ENCODE peak calls at places on chromosome 7, in five cellular contexts. D, H, G, Q and Y are unnamed samples.

GRCh38 chr7:2405601-2406345 is 2.4 kb downstream of the CHST12 start:
- DNase-seq in D (no peak), H (no peak), G (peak; percentile 89), Q (peak; percentile 61), Y (no peak)

GRCh38 chr7:120867932-120868331 is 10.0 kb upstream of the TSPAN12 start:
- DNase-seq in D (no peak), H (no peak), G (no peak), Q (no peak), Y (no peak)

GRCh38 chr7:18202315-18203045 is 174.8 kb upstream of the PRPS1L1 start:
- DNase-seq in D (no peak), H (no peak), G (no peak), Q (no peak), Y (no peak)

GRCh38 chr7:30351274-30351673 is 66.9 kb downstream of the ZNRF2 start:
- DNase-seq in D (no peak), H (no peak), G (no peak), Q (no peak), Y (no peak)

GRCh38 chr7:79176859-79177477 is 276.5 kb downstream of the MAGI2 start:
- DNase-seq in D (peak; percentile 10), H (peak; percentile 23), G (no peak), Q (no peak), Y (peak; percentile 24)

GRCh38 chr7:2151801-2152612 is 80.7 kb downstream of the MAD1L1 start:
- DNase-seq in D (no peak), H (peak; percentile 81), G (no peak), Q (no peak), Y (no peak)

GRCh38 chr7:55207423-55207822 is 157.7 kb upstream of the LANCL2 start:
- DNase-seq in D (no peak), H (no peak), G (no peak), Q (no peak), Y (no peak)

GRCh38 chr7:20783716-20784310 is 2.9 kb downstream of the SP8 start:
- DNase-seq in D (no peak), H (peak; percentile 69), G (no peak), Q (no peak), Y (no peak)

GRCh38 chr7:159007308-159008054 is 137.2 kb downstream of the VIPR2 start:
- DNase-seq in D (no peak), H (no peak), G (no peak), Q (no peak), Y (no peak)

GRCh38 chr7:1693419-1693990 is 23.4 kb downstream of the ELFN1 start:
- DNase-seq in D (no peak), H (peak; percentile 34), G (no peak), Q (no peak), Y (no peak)

GRCh38 chr7:14336256-14336655 is 346.8 kb upstream of the ETV1 start:
- DNase-seq in D (no peak), H (no peak), G (no peak), Q (no peak), Y (no peak)

GRCh38 chr7:112990619-112991018 is 96.0 kb downstream of the GPR85 start:
- DNase-seq in D (no peak), H (no peak), G (no peak), Q (no peak), Y (no peak)

GRCh38 chr7:39650676-39651075 is 27.3 kb downstream of the RALA start:
- DNase-seq in D (no peak), H (no peak), G (no peak), Q (no peak), Y (no peak)

GRCh38 chr7:148697256-148697841 is 1.4 kb upstream of the CUL1 start:
- DNase-seq in D (no peak), H (peak; percentile 55), G (no peak), Q (peak; percentile 40), Y (no peak)

GRCh38 chr7:158706273-158706704 is 1.7 kb upstream of the NCAPG2 start:
- DNase-seq in D (no peak), H (no peak), G (no peak), Q (peak; percentile 75), Y (no peak)

GRCh38 chr7:22598318-22598717 is 98.3 kb upstream of the STEAP1B start:
- DNase-seq in D (no peak), H (no peak), G (no peak), Q (no peak), Y (no peak)

GRCh38 chr7:33757050-33757449 is 148.3 kb upstream of the BMPER start:
- DNase-seq in D (no peak), H (no peak), G (no peak), Q (no peak), Y (no peak)

GRCh38 chr7:93043393-93043985 is 74.3 kb downstream of the SAMD9 start:
- DNase-seq in D (no peak), H (peak; percentile 80), G (no peak), Q (no peak), Y (peak; percentile 32)

GRCh38 chr7:25858562-25859411 is 293.2 kb upstream of the NFE2L3 start:
- DNase-seq in D (no peak), H (no peak), G (no peak), Q (no peak), Y (no peak)

GRCh38 chr7:69751026-69751425 is 152.8 kb downstream of the AUTS2 start:
- DNase-seq in D (no peak), H (no peak), G (no peak), Q (no peak), Y (no peak)

GRCh38 chr7:110317699-110318265 is 773.1 kb upstream of the LRRN3 start:
- DNase-seq in D (peak; percentile 14), H (no peak), G (no peak), Q (no peak), Y (peak; percentile 1)

GRCh38 chr7:151434549-151434948 is 5.4 kb downstream of the CRYGN start:
- DNase-seq in D (no peak), H (no peak), G (no peak), Q (no peak), Y (no peak)

GRCh38 chr7:30923774-30924413 is 12.2 kb downstream of the AQP1 start:
- DNase-seq in D (no peak), H (peak; percentile 17), G (no peak), Q (no peak), Y (no peak)

GRCh38 chr7:2529161-2530075 is 9.8 kb downstream of the LFNG start:
- DNase-seq in D (no peak), H (no peak), G (no peak), Q (no peak), Y (no peak)

GRCh38 chr7:102395958-102396709 is at the start of gene PRKRIP1:
- DNase-seq in D (peak; percentile 81), H (peak; percentile 95), G (peak; percentile 96), Q (peak; percentile 87), Y (peak; percentile 82)

GRCh38 chr7:158804335-158804734 is 25.0 kb downstream of the ESYT2 start:
- DNase-seq in D (no peak), H (no peak), G (no peak), Q (no peak), Y (no peak)

GRCh38 chr7:127809285-127809702 is 157.3 kb downstream of the SND1 start:
- DNase-seq in D (no peak), H (peak; percentile 54), G (no peak), Q (peak; percentile 58), Y (no peak)

GRCh38 chr7:131895541-131896173 is 339.2 kb upstream of the PODXL start:
- DNase-seq in D (no peak), H (no peak), G (no peak), Q (no peak), Y (peak; percentile 78)

GRCh38 chr7:46859963-46860475 is 721.9 kb downstream of the TNS3 start:
- DNase-seq in D (no peak), H (no peak), G (no peak), Q (no peak), Y (no peak)

GRCh38 chr7:129146237-129146979 is 1.9 kb downstream of the TSPAN33 start:
- DNase-seq in D (no peak), H (no peak), G (peak; percentile 88), Q (no peak), Y (no peak)

GRCh38 chr7:40572810-40573470 is 438.1 kb downstream of the SUGCT start:
- DNase-seq in D (no peak), H (no peak), G (no peak), Q (no peak), Y (no peak)

GRCh38 chr7:95686109-95686508 is 86.2 kb upstream of the DYNC1I1 start:
- DNase-seq in D (peak; percentile 40), H (peak; percentile 35), G (no peak), Q (no peak), Y (peak; percentile 54)

GRCh38 chr7:27048438-27048837 is 47.4 kb downstream of the HOXA1 start:
- DNase-seq in D (no peak), H (peak; percentile 11), G (no peak), Q (no peak), Y (no peak)
- TF ChIP-seq ZBTB33 in D (no peak), H (no peak), G (no peak), Q (no peak), Y (no peak)

GRCh38 chr7:28958946-28959417 is 852 bp upstream of the TRIL start:
- DNase-seq in D (no peak), H (no peak), G (no peak), Q (no peak), Y (no peak)
- H3K4me2 ChIP-seq in D (no peak overlapping the region), H (no peak overlapping the region), G (no peak overlapping the region), Q (no peak overlapping the region), Y (no peak overlapping the region)

GRCh38 chr7:35701287-35701686 is 6.4 kb upstream of the HERPUD2 start:
- DNase-seq in D (no peak), H (no peak), G (no peak), Q (no peak), Y (no peak)

GRCh38 chr7:35700327-35700726 is 5.4 kb upstream of the HERPUD2 start:
- DNase-seq in D (no peak), H (no peak), G (no peak), Q (no peak), Y (no peak)

GRCh38 chr7:35699906-35700305 is 5.0 kb upstream of the HERPUD2 start:
- DNase-seq in D (no peak), H (no peak), G (no peak), Q (no peak), Y (no peak)

GRCh38 chr7:35702541-35702940 is 7.6 kb upstream of the HERPUD2 start:
- DNase-seq in D (no peak), H (no peak), G (no peak), Q (no peak), Y (no peak)

DNA sequence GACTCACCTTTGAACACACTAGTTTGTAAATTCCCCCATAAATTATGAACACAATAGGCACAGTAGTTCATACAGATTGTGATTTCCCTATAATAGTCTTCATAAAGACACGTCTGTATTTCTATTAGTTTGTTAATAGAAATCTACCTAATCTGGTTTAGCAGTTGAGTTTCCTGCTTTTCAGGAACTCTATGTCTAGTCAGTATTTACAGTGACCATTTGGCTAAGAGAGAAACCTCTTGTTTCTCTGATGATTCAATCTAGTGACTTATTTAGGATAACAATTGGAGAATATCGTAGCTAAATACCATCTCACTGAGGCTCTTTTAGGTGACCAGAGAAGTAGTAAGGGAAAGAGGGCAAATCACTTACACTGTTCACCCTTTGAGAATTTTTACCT is 5.9 kb upstream of the HERPUD2 start:
- DNase-seq in D (no peak), H (no peak), G (no peak), Q (no peak), Y (no peak)
- H3K4me1 ChIP-seq in D (peaks cover 15% of the 10 kb centered on the region), H (peaks cover 18% of the 10 kb centered on the region), G (no peaks in the 10 kb centered on the region), Q (peaks cover 9% of the 10 kb centered on the region), Y (peaks cover 3% of the 10 kb centered on the region)

DNA sequence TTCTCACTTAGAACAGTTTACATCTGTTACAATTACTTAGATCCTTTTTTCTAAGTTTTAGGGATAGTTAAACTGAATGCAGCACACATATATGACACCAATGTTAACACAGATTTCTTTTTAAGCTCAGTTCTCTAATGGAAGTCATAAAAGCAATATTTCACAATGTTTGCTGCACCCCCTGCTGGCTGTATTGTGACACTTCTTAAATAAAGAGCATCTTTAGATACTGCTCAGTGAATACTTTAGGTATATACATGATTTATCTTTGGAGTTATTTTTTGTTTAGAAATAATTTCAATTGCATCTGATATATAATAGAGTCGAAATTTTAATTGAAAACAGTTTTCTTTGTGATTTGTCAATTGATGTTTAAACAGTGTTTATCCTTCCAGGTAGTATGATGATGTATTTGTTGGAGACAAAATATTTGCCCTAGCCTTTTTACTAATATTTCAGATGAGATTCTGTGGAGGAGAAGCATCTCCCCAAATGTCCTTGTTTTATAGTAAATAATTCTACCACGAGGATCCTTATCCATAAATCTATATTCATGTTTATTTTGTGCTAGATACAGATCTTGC is 174.4 kb downstream of the ST7 start:
- DNase-seq in D (peak; percentile 55), H (no peak), G (peak; percentile 23), Q (peak; percentile 34), Y (peak; percentile 28)
- TF ChIP-seq ZBTB33 in D (no peak), H (no peak), G (no peak), Q (no peak), Y (no peak)